ENCODE peak calls at places on chromosomes 3 and 15, in four cellular contexts. One of them, this sample, is unnamed.
A peak's percentile ranks its signal among the peaks of the same experiment; 100 is the strongest.

GRCh38 chr3:33075996-33076395 is 20.9 kb downstream of the GLB1 start:
- DNase-seq in HL-60: no peak
- DNase-seq in choroid plexus epithelial cell: peak; percentile 25
- DNase-seq in tibial nerve: no peak
- DNase-seq in this sample: no peak

GRCh38 chr3:184129012-184129411 is 6.1 kb upstream of the EIF2B5 start:
- DNase-seq in HL-60: no peak
- DNase-seq in choroid plexus epithelial cell: peak; percentile 66
- DNase-seq in tibial nerve: no peak
- DNase-seq in this sample: no peak

GRCh38 chr3:81864273-81864672 is 102.8 kb upstream of the GBE1 start:
- DNase-seq in HL-60: no peak
- DNase-seq in choroid plexus epithelial cell: peak; percentile 13
- DNase-seq in tibial nerve: no peak
- DNase-seq in this sample: no peak

GRCh38 chr3:29822051-29822450 is 541.2 kb downstream of the RBMS3 start:
- DNase-seq in HL-60: no peak
- DNase-seq in choroid plexus epithelial cell: peak; percentile 26
- DNase-seq in tibial nerve: no peak
- DNase-seq in this sample: no peak

GRCh38 chr3:134815519-134815918 is 20.5 kb downstream of the EPHB1 start:
- DNase-seq in HL-60: no peak
- DNase-seq in choroid plexus epithelial cell: no peak
- DNase-seq in tibial nerve: no peak
- DNase-seq in this sample: no peak

GRCh38 chr15:57334257-57334656 is 42.0 kb upstream of the CGNL1 start:
- DNase-seq in HL-60: no peak
- DNase-seq in choroid plexus epithelial cell: peak; percentile 23
- DNase-seq in tibial nerve: no peak
- DNase-seq in this sample: no peak

GRCh38 chr3:112653209-112653871 is 12.4 kb upstream of the CCDC80 start:
- DNase-seq in HL-60: no peak
- DNase-seq in choroid plexus epithelial cell: peak; percentile 97
- DNase-seq in tibial nerve: no peak
- DNase-seq in this sample: no peak

GRCh38 chr15:78993931-78994530 is 49.2 kb upstream of the CTSH start:
- DNase-seq in HL-60: no peak
- DNase-seq in choroid plexus epithelial cell: peak; percentile 14
- DNase-seq in tibial nerve: no peak
- DNase-seq in this sample: no peak

GRCh38 chr3:187000711-187001151 is 70.4 kb downstream of the ST6GAL1 start:
- DNase-seq in HL-60: no peak
- DNase-seq in choroid plexus epithelial cell: no peak
- DNase-seq in tibial nerve: no peak
- DNase-seq in this sample: no peak

GRCh38 chr3:128496602-128497304 is 3.8 kb upstream of the GATA2 start:
- DNase-seq in HL-60: no peak
- DNase-seq in choroid plexus epithelial cell: peak; percentile 35
- DNase-seq in tibial nerve: no peak
- DNase-seq in this sample: no peak

GRCh38 chr3:184981071-184981470 is 169.1 kb downstream of the VPS8 start:
- DNase-seq in HL-60: no peak
- DNase-seq in choroid plexus epithelial cell: no peak
- DNase-seq in tibial nerve: no peak
- DNase-seq in this sample: no peak

GRCh38 chr3:80542476-80542875 is 774.7 kb upstream of the ROBO1 start:
- DNase-seq in HL-60: no peak
- DNase-seq in choroid plexus epithelial cell: no peak
- DNase-seq in tibial nerve: no peak
- DNase-seq in this sample: no peak

GRCh38 chr15:69612112-69612511 is 159.5 kb downstream of the RPLP1 start:
- DNase-seq in HL-60: no peak
- DNase-seq in choroid plexus epithelial cell: no peak
- DNase-seq in tibial nerve: no peak
- DNase-seq in this sample: no peak

GRCh38 chr3:29468150-29468549 is 187.3 kb downstream of the RBMS3 start:
- DNase-seq in HL-60: no peak
- DNase-seq in choroid plexus epithelial cell: peak; percentile 10
- DNase-seq in tibial nerve: no peak
- DNase-seq in this sample: no peak

GRCh38 chr3:184690236-184690883 is 21.5 kb downstream of the MAGEF1 start:
- DNase-seq in HL-60: no peak
- DNase-seq in choroid plexus epithelial cell: no peak
- DNase-seq in tibial nerve: no peak
- DNase-seq in this sample: no peak

GRCh38 chr15:63181658-63182057 is 7.7 kb upstream of the RAB8B start:
- DNase-seq in HL-60: no peak
- DNase-seq in choroid plexus epithelial cell: no peak
- DNase-seq in tibial nerve: no peak
- DNase-seq in this sample: no peak

GRCh38 chr3:128763967-128764366 is 38.0 kb downstream of the RAB7A start:
- DNase-seq in HL-60: no peak
- DNase-seq in choroid plexus epithelial cell: no peak
- DNase-seq in tibial nerve: no peak
- DNase-seq in this sample: peak; percentile 40

GRCh38 chr3:42535981-42536784 is 33.7 kb downstream of the VIPR1 start:
- DNase-seq in HL-60: no peak
- DNase-seq in choroid plexus epithelial cell: peak; percentile 45
- DNase-seq in tibial nerve: no peak
- DNase-seq in this sample: peak; percentile 29

GRCh38 chr15:74179101-74179841 is 5.8 kb downstream of the ISLR start:
- DNase-seq in HL-60: no peak
- DNase-seq in choroid plexus epithelial cell: peak; percentile 96
- DNase-seq in tibial nerve: peak; percentile 63
- DNase-seq in this sample: peak; percentile 83

GRCh38 chr15:92500023-92500630 is 106.4 kb downstream of the ST8SIA2 start:
- DNase-seq in HL-60: no peak
- DNase-seq in choroid plexus epithelial cell: no peak
- DNase-seq in tibial nerve: no peak
- DNase-seq in this sample: no peak

GRCh38 chr3:46926447-46926846 is 48.9 kb downstream of the PTH1R start:
- DNase-seq in HL-60: no peak
- DNase-seq in choroid plexus epithelial cell: no peak
- DNase-seq in tibial nerve: no peak
- DNase-seq in this sample: no peak

GRCh38 chr3:37861540-37862051 is at the start of gene CTDSPL:
- DNase-seq in HL-60: no peak
- DNase-seq in choroid plexus epithelial cell: peak; percentile 63
- DNase-seq in tibial nerve: no peak
- DNase-seq in this sample: no peak

GRCh38 chr15:41790169-41790568 is 15.9 kb downstream of the MAPKBP1 start:
- DNase-seq in HL-60: no peak
- DNase-seq in choroid plexus epithelial cell: no peak
- DNase-seq in tibial nerve: no peak
- DNase-seq in this sample: no peak

GRCh38 chr3:132180337-132180791 is 136.8 kb upstream of the ACP3 start:
- DNase-seq in HL-60: no peak
- DNase-seq in choroid plexus epithelial cell: peak; percentile 82
- DNase-seq in tibial nerve: no peak
- DNase-seq in this sample: no peak

GRCh38 chr3:15724446-15724845 is 73.3 kb downstream of the ANKRD28 start:
- DNase-seq in HL-60: no peak
- DNase-seq in choroid plexus epithelial cell: no peak
- DNase-seq in tibial nerve: no peak
- DNase-seq in this sample: no peak

GRCh38 chr3:13420051-13420816 is at the start of gene NUP210:
- DNase-seq in HL-60: peak; percentile 53
- DNase-seq in choroid plexus epithelial cell: no peak
- DNase-seq in tibial nerve: no peak
- DNase-seq in this sample: no peak

GRCh38 chr3:45689787-45690145 is 570 bp downstream of the SACM1L start:
- DNase-seq in HL-60: no peak
- DNase-seq in choroid plexus epithelial cell: peak; percentile 30
- DNase-seq in tibial nerve: no peak
- DNase-seq in this sample: no peak

GRCh38 chr15:79004336-79004735 is 59.5 kb upstream of the CTSH start:
- DNase-seq in HL-60: peak; percentile 89
- DNase-seq in choroid plexus epithelial cell: peak; percentile 77
- DNase-seq in tibial nerve: no peak
- DNase-seq in this sample: no peak

GRCh38 chr3:50675179-50676030 is 678 bp downstream of the DOCK3 start:
- DNase-seq in HL-60: no peak
- DNase-seq in choroid plexus epithelial cell: no peak
- DNase-seq in tibial nerve: no peak
- DNase-seq in this sample: peak; percentile 49

GRCh38 chr15:76310470-76311070 is 699 bp downstream of the ETFA start:
- DNase-seq in HL-60: no peak
- DNase-seq in choroid plexus epithelial cell: peak; percentile 18
- DNase-seq in tibial nerve: no peak
- DNase-seq in this sample: no peak

GRCh38 chr3:120497813-120498212 is 47.0 kb upstream of the FSTL1 start:
- DNase-seq in HL-60: no peak
- DNase-seq in choroid plexus epithelial cell: peak; percentile 38
- DNase-seq in tibial nerve: no peak
- DNase-seq in this sample: no peak

GRCh38 chr3:196537319-196537984 is 22.3 kb upstream of the SMCO1 start:
- DNase-seq in HL-60: no peak
- DNase-seq in choroid plexus epithelial cell: peak; percentile 23
- DNase-seq in tibial nerve: peak; percentile 21
- DNase-seq in this sample: no peak

GRCh38 chr3:50573566-50574279 is 4.4 kb downstream of the HEMK1 start:
- DNase-seq in HL-60: no peak
- DNase-seq in choroid plexus epithelial cell: no peak
- DNase-seq in tibial nerve: no peak
- DNase-seq in this sample: no peak

GRCh38 chr3:50532062-50532705 is 28.8 kb upstream of the CACNA2D2 start:
- DNase-seq in HL-60: no peak
- DNase-seq in choroid plexus epithelial cell: peak; percentile 45
- DNase-seq in tibial nerve: no peak
- DNase-seq in this sample: no peak

GRCh38 chr3:38992117-38992779 is 59.5 kb downstream of the SCN11A start:
- DNase-seq in HL-60: no peak
- DNase-seq in choroid plexus epithelial cell: peak; percentile 85
- DNase-seq in tibial nerve: no peak
- DNase-seq in this sample: no peak

GRCh38 chr3:194745427-194746184 is 59.9 kb downstream of the FAM43A start:
- DNase-seq in HL-60: no peak
- DNase-seq in choroid plexus epithelial cell: peak; percentile 31
- DNase-seq in tibial nerve: no peak
- DNase-seq in this sample: no peak

GRCh38 chr3:14810070-14810732 is 8.6 kb upstream of the FGD5 start:
- DNase-seq in HL-60: no peak
- DNase-seq in choroid plexus epithelial cell: no peak
- DNase-seq in tibial nerve: no peak
- DNase-seq in this sample: peak; percentile 69

GRCh38 chr3:197520311-197521276 is 35.2 kb downstream of the BDH1 start:
- DNase-seq in HL-60: no peak
- DNase-seq in choroid plexus epithelial cell: peak; percentile 44
- DNase-seq in tibial nerve: no peak
- DNase-seq in this sample: no peak

GRCh38 chr3:162150790-162151189 is 654.2 kb downstream of the OTOL1 start:
- DNase-seq in HL-60: no peak
- DNase-seq in choroid plexus epithelial cell: no peak
- DNase-seq in tibial nerve: no peak
- DNase-seq in this sample: no peak
- H3K4me3 ChIP-seq in HL-60: no peak overlapping the region
- H3K4me3 ChIP-seq in choroid plexus epithelial cell: no peak overlapping the region
- H3K4me3 ChIP-seq in tibial nerve: no peak overlapping the region
- H3K4me3 ChIP-seq in this sample: no peak overlapping the region

DNA sequence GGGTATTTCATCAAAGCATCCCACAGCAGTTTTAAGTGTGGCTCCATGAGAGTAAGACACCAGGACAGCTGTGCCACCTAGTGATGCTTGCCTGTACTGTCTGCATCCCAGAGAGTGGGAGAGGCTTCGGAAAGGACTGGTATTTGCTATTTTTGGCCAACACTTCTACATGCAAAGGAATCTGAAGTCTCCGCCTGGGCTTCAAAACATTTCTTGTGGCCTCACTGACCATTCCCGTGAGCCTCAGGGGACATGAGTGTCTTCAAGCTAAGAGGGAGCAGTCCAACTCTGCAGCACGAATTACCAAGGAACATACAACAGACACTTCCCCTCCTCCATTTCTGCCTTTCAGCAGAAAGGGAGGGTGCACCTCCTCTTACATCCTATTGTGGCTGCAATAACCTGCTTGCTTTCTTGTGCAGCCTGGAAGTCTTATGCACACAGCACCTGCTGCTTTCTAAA is 177.5 kb downstream of the RORA start:
- DNase-seq in HL-60: no peak
- DNase-seq in choroid plexus epithelial cell: peak; percentile 92
- DNase-seq in tibial nerve: peak; percentile 25
- DNase-seq in this sample: peak; percentile 14
- TF ChIP-seq CTCF in HL-60: no peak
- TF ChIP-seq CTCF in choroid plexus epithelial cell: peak; percentile 95
- TF ChIP-seq CTCF in tibial nerve: peak; percentile 21
- TF ChIP-seq CTCF in this sample: peak; percentile 78

GRCh38 chr3:72888546-72889309 is 882 bp downstream of the GXYLT2 start:
- DNase-seq in HL-60: no peak
- DNase-seq in choroid plexus epithelial cell: peak; percentile 46
- DNase-seq in tibial nerve: no peak
- DNase-seq in this sample: no peak
- H3K4me3 ChIP-seq in HL-60: peak overlapping the region; percentile 31
- H3K4me3 ChIP-seq in choroid plexus epithelial cell: peak overlapping the region; percentile 72
- H3K4me3 ChIP-seq in tibial nerve: peak overlapping the region; percentile 44
- H3K4me3 ChIP-seq in this sample: peak overlapping the region; percentile 51

DNA sequence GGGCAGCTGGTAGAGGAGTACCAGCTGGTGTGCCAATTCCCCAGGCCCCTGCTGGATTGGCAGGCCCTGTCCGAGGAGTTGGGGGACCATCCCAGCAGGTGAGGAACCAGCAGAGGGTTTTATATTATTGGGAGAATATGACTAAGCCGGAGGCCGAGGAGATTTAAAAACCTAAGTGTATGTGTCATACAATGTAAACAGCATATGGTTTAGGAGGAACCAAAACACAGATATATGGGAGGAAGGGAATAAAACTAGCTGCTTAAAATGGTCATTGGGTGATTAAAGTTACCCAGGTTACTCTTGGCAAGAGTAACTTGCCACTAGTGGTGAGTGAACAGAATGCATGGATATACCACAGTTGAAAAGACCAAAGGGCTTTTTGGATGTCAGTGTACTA is 22.1 kb downstream of the SNRPN start:
- DNase-seq in HL-60: no peak
- DNase-seq in choroid plexus epithelial cell: no peak
- DNase-seq in tibial nerve: no peak
- DNase-seq in this sample: no peak
- TF ChIP-seq CTCF in HL-60: no peak
- TF ChIP-seq CTCF in choroid plexus epithelial cell: no peak
- TF ChIP-seq CTCF in tibial nerve: no peak
- TF ChIP-seq CTCF in this sample: no peak